ENCODE peak calls at places on chromosomes 6 and 20, in five cellular contexts. W, B, L, O and Z are unnamed samples.
A peak's percentile ranks its signal among the peaks of the same experiment; 100 is the strongest.

GRCh38 chr20:58131111-58131510 is 97.3 kb downstream of the ANKRD60 start:
- DNase-seq in W (peak; percentile 24), B (no peak), L (no peak), O (peak; percentile 79), Z (no peak)

GRCh38 chr20:53037621-53038020 is 65.5 kb downstream of the TSHZ2 start:
- DNase-seq in W (no peak), B (no peak), L (peak; percentile 20), O (no peak), Z (no peak)

GRCh38 chr20:34014878-34015277 is 21.2 kb downstream of the RALY start:
- DNase-seq in W (no peak), B (no peak), L (no peak), O (no peak), Z (no peak)

GRCh38 chr20:45833883-45834796 is 541 bp downstream of the SNX21 start:
- DNase-seq in W (peak; percentile 53), B (peak; percentile 54), L (peak; percentile 89), O (peak; percentile 51), Z (peak; percentile 60)

GRCh38 chr20:17747431-17747846 is 47.7 kb downstream of the BANF2 start:
- DNase-seq in W (no peak), B (peak; percentile 77), L (no peak), O (peak; percentile 88), Z (peak; percentile 73)

GRCh38 chr6:3147914-3148757 is 9.2 kb downstream of the TUBB2A start:
- DNase-seq in W (no peak), B (no peak), L (peak; percentile 90), O (no peak), Z (no peak)

GRCh38 chr6:166608819-166609218 is 18.2 kb downstream of the RPS6KA2 start:
- DNase-seq in W (no peak), B (no peak), L (no peak), O (peak; percentile 94), Z (no peak)

GRCh38 chr6:109867009-109867969 is 110.8 kb upstream of the GPR6 start:
- DNase-seq in W (no peak), B (no peak), L (no peak), O (no peak), Z (no peak)

GRCh38 chr6:37272834-37273566 is 15.1 kb upstream of the TMEM217 start:
- DNase-seq in W (no peak), B (no peak), L (no peak), O (no peak), Z (no peak)

GRCh38 chr20:44186674-44187053 is 324 bp downstream of the JPH2 start:
- DNase-seq in W (no peak), B (no peak), L (no peak), O (no peak), Z (no peak)

GRCh38 chr20:1434571-1435336 is 31.9 kb downstream of the NSFL1C start:
- DNase-seq in W (no peak), B (peak; percentile 89), L (no peak), O (peak; percentile 96), Z (peak; percentile 83)

GRCh38 chr6:126170875-126171489 is 168.9 kb upstream of the CENPW start:
- DNase-seq in W (no peak), B (peak; percentile 14), L (no peak), O (peak; percentile 30), Z (peak; percentile 60)

GRCh38 chr20:10987651-10988383 is 314.0 kb upstream of the JAG1 start:
- DNase-seq in W (no peak), B (peak; percentile 87), L (no peak), O (no peak), Z (no peak)

GRCh38 chr6:108798672-108799355 is 49.4 kb upstream of the ARMC2 start:
- DNase-seq in W (no peak), B (no peak), L (no peak), O (no peak), Z (no peak)

GRCh38 chr6:64012351-64013060 is 376.9 kb downstream of the PHF3 start:
- DNase-seq in W (peak; percentile 59), B (peak; percentile 6), L (no peak), O (peak; percentile 73), Z (peak; percentile 64)

GRCh38 chr6:96826865-96827264 is 10.4 kb downstream of the GPR63 start:
- DNase-seq in W (no peak), B (no peak), L (no peak), O (no peak), Z (no peak)

GRCh38 chr6:44192428-44193041 is 24.2 kb upstream of the MYMX start:
- DNase-seq in W (no peak), B (no peak), L (no peak), O (no peak), Z (no peak)

GRCh38 chr6:33320315-33321181 is 3.0 kb upstream of the ZBTB22 start:
- DNase-seq in W (no peak), B (peak; percentile 92), L (peak; percentile 58), O (peak; percentile 93), Z (peak; percentile 88)

GRCh38 chr20:50163570-50164317 is 10.2 kb upstream of the PEDS1 start:
- DNase-seq in W (no peak), B (peak; percentile 69), L (no peak), O (no peak), Z (peak; percentile 41)

GRCh38 chr20:57513199-57513598 is 11.7 kb downstream of the CTCFL start:
- DNase-seq in W (no peak), B (peak; percentile 88), L (no peak), O (peak; percentile 48), Z (no peak)

GRCh38 chr6:55276745-55277627 is 50.3 kb upstream of the GFRAL start:
- DNase-seq in W (peak; percentile 46), B (peak; percentile 39), L (no peak), O (peak; percentile 86), Z (peak; percentile 72)

GRCh38 chr20:49658508-49658907 is 55.2 kb downstream of the B4GALT5 start:
- DNase-seq in W (no peak), B (no peak), L (no peak), O (no peak), Z (no peak)

GRCh38 chr6:157761331-157761921 is 61.6 kb upstream of the SNX9 start:
- DNase-seq in W (no peak), B (peak; percentile 69), L (no peak), O (peak; percentile 75), Z (peak; percentile 65)

GRCh38 chr6:167396068-167396658 is 71.3 kb downstream of the TTLL2 start:
- DNase-seq in W (no peak), B (no peak), L (no peak), O (no peak), Z (no peak)

GRCh38 chr6:116511424-116512131 is at the start of gene CALHM5:
- DNase-seq in W (no peak), B (peak; percentile 76), L (no peak), O (peak; percentile 89), Z (peak; percentile 75)

GRCh38 chr6:28802417-28803336 is 121.1 kb downstream of the TRIM27 start:
- DNase-seq in W (no peak), B (peak; percentile 82), L (no peak), O (peak; percentile 32), Z (peak; percentile 62)

GRCh38 chr6:170236131-170236851 is 54.6 kb downstream of the DLL1 start:
- DNase-seq in W (no peak), B (no peak), L (no peak), O (no peak), Z (no peak)